ENCODE peak calls at places on chromosome 4, in five cellular contexts. U is coronary artery; L is nephron progenitor cell; J is heart right ventricle; F is CD8-positive, alpha-beta T cell. D is an unnamed sample.

GRCh38 chr4:72629540-72629939 is 60.5 kb upstream of the ADAMTS3 start:
- DNase-seq in U (no peak), L (no peak), J (no peak), F (no peak), D (no peak)

GRCh38 chr4:5361968-5362367 is 310.7 kb downstream of the STK32B start:
- DNase-seq in U (no peak), L (peak), J (no peak), F (no peak), D (no peak)

GRCh38 chr4:160351018-160351417 is 1248.1 kb downstream of the RAPGEF2 start:
- DNase-seq in U (no peak), L (no peak), J (no peak), F (no peak), D (no peak)

GRCh38 chr4:183321079-183321478 is 1.0 kb upstream of the CLDN22 start:
- DNase-seq in U (no peak), L (no peak), J (no peak), F (no peak), D (no peak)

GRCh38 chr4:96455045-96455720 is 615.3 kb downstream of the PDHA2 start:
- DNase-seq in U (no peak), L (no peak), J (no peak), F (no peak), D (no peak)

GRCh38 chr4:3860913-3861636 is 94.9 kb downstream of the ADRA2C start:
- DNase-seq in U (no peak), L (no peak), J (no peak), F (no peak), D (no peak)

GRCh38 chr4:74661427-74662171 is 132.7 kb downstream of the BTC start:
- DNase-seq in U (no peak), L (no peak), J (no peak), F (no peak), D (no peak)

GRCh38 chr4:83723609-83724008 is 187.7 kb downstream of the GPAT3 start:
- DNase-seq in U (no peak), L (no peak), J (no peak), F (no peak), D (no peak)

GRCh38 chr4:532588-533317 is 33.7 kb downstream of the PIGG start:
- DNase-seq in U (peak), L (no peak), J (no peak), F (no peak), D (no peak)

GRCh38 chr4:128854433-128854832 is 44.9 kb downstream of the JADE1 start:
- DNase-seq in U (no peak), L (no peak), J (no peak), F (peak), D (no peak)

GRCh38 chr4:74157116-74157742 is 689 bp upstream of the MTHFD2L start:
- DNase-seq in U (no peak), L (no peak), J (no peak), F (no peak), D (no peak)

GRCh38 chr4:140076307-140076706 is 77.7 kb downstream of the MAML3 start:
- DNase-seq in U (no peak), L (no peak), J (no peak), F (no peak), D (no peak)

GRCh38 chr4:21952549-21952948 is 4.0 kb upstream of the KCNIP4 start:
- DNase-seq in U (no peak), L (no peak), J (no peak), F (no peak), D (no peak)

GRCh38 chr4:173494013-173494970 is 35.7 kb downstream of the HAND2 start:
- DNase-seq in U (no peak), L (peak), J (peak), F (peak), D (peak)

GRCh38 chr4:23747131-23747752 is 142.6 kb downstream of the PPARGC1A start:
- DNase-seq in U (no peak), L (no peak), J (no peak), F (no peak), D (no peak)

DNA sequence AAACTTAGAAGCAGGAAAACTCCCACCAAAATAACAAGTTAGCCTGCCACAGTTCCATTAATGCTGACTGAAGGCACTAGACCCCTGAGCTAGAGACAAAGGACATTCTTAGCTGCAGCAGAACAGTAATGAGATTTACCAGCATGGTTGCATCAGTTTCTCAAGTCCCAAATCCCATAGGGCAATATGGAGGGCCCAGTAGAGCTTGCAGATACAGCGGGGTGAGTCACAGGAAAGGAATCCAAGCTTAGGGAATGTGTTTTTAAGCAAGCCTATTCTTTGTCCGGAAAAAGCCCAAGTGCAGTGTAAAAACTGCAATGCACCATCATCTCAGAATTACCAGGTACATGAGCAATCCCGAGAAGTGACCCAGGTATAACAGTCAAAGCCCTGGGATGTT is 51.3 kb upstream of the EXOC1L start:
- DNase-seq in U (no peak), L (no peak), J (no peak), F (no peak), D (no peak)
- TF ChIP-seq CTCF in U (no peak), L (no peak), J (no peak), F (no peak), D (no peak)

DNA sequence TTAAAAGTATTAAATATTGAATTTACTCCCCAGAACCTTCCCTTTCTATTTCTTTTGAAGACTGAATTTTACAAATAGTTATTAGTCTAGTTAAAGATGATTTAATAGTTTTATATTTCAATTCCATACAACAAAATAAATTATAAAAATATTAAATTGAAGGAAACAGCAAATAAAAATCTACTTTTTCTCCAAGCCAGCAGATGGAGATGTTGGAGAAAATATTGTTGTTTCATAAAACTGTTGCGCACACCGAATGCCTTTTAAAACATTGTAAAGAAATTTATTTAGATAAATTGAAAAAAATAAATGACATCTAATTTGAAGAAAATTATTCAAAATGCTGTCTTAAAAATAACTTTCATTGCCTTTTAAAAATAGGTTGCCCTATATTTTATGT is 5.5 kb downstream of the GRIA2 start:
- DNase-seq in U (no peak), L (no peak), J (no peak), F (no peak), D (no peak)
- TF ChIP-seq CTCF in U (no peak), L (no peak), J (no peak), F (no peak), D (no peak)

GRCh38 chr4:121189351-121189750 is 25.2 kb upstream of the TNIP3 start:
- DNase-seq in U (no peak), L (no peak), J (no peak), F (no peak), D (no peak)

GRCh38 chr4:121191351-121191750 is 27.2 kb upstream of the TNIP3 start:
- DNase-seq in U (no peak), L (no peak), J (no peak), F (no peak), D (no peak)

GRCh38 chr4:121192013-121192412 is 27.9 kb upstream of the TNIP3 start:
- DNase-seq in U (no peak), L (no peak), J (no peak), F (no peak), D (no peak)

GRCh38 chr4:121190389-121190788 is 26.3 kb upstream of the TNIP3 start:
- DNase-seq in U (no peak), L (no peak), J (no peak), F (no peak), D (no peak)

DNA sequence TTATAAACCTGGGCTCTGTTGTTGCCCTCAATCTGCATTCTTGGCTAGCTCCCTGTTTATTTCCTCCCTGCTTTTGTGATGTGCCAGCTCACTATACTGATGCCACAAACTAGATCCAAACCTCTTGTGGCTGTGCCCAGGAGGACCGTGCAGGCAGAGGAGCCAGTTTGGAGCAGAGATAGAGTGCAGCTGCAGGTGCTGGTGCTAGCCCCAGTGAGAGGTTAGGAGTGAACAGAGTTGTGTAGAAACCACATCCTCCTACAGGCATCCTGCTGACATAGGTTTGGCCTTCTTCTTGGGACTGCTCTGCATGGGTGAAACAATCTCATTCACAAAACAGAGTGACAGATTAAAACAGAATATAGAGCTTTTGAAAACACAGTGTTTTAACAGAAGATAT is 25.7 kb upstream of the TNIP3 start:
- DNase-seq in U (no peak), L (no peak), J (no peak), F (peak), D (no peak)
- TF ChIP-seq CTCF in U (no peak), L (no peak), J (no peak), F (no peak), D (no peak)

DNA sequence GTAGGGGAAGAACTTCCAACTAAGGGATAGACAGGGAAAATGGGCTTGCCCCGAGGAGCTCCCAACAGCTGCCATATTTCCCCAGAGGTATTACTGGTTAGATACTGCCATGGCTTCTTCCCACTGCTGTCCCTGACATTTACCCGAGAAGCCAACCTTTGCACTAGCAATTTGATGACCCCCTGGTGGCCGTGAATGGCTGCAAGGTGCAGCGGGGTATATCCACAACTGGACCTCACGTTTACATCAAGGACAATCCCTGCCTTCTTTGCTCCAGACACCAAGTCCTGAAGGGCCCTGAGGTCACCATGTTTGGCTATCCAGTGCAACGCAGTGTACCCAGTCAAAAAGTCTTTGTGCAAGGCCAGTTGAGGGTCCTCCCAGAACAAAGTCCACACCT is 2.3 kb downstream of the SOWAHB start:
- DNase-seq in U (no peak), L (no peak), J (no peak), F (no peak), D (no peak)
- TF ChIP-seq CTCF in U (no peak), L (no peak), J (no peak), F (no peak), D (no peak)

GRCh38 chr4:143336828-143337599 is at the start of gene GAB1:
- DNase-seq in U (no peak), L (peak), J (peak), F (peak), D (peak)

GRCh38 chr4:143338313-143338712 is 1.6 kb downstream of the GAB1 start:
- DNase-seq in U (no peak), L (no peak), J (no peak), F (no peak), D (no peak)

GRCh38 chr4:143335979-143336827 is 473 bp upstream of the GAB1 start:
- DNase-seq in U (peak), L (peak), J (peak), F (no peak), D (peak)

GRCh38 chr4:143339497-143339896 is 2.8 kb downstream of the GAB1 start:
- DNase-seq in U (no peak), L (no peak), J (no peak), F (no peak), D (no peak)

DNA sequence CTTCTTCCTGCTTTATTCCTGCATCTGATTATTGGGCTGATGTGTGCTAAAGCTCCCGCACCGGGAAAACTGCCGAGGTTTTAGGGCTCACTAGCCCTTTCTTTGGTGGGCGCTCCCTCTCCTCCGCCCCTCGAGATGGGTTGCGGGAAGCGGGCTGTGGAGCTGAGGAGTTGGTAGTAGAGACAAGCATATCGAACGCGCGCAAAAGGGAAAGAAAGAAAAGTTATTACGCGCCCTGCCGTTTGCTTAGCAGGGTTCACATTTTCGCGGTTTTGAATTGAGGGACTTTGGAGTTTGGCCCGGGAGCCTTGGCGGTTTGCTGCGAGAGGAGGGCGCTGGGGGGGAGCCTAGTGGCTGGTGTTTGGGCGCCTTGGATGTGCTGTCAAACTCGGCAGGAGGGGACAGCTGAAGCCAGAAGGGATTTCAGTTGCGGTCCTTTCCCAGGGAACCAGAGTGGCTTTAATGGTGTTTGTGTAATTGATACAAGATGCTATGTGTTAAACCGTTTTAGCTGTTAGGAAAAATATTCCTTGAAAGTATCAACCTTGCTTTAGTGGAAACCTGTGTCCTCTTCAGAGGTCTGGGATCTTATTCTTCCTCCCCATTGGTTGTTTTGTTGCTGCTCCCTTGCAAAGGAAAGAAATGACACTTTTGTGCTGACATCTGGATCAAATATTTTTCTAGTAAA is 1.1 kb downstream of the GAB1 start:
- DNase-seq in U (peak), L (peak), J (peak), F (no peak), D (peak)
- TF ChIP-seq CTCF in U (no peak), L (no peak), J (no peak), F (no peak), D (no peak)

GRCh38 chr4:113905301-113905700 is 74.1 kb downstream of the ARSJ start:
- DNase-seq in U (no peak), L (no peak), J (no peak), F (no peak), D (no peak)

GRCh38 chr4:113899260-113900177 is 79.9 kb downstream of the ARSJ start:
- DNase-seq in U (no peak), L (no peak), J (no peak), F (peak), D (no peak)

GRCh38 chr4:113907559-113907958 is 71.9 kb downstream of the ARSJ start:
- DNase-seq in U (no peak), L (no peak), J (no peak), F (no peak), D (no peak)

DNA sequence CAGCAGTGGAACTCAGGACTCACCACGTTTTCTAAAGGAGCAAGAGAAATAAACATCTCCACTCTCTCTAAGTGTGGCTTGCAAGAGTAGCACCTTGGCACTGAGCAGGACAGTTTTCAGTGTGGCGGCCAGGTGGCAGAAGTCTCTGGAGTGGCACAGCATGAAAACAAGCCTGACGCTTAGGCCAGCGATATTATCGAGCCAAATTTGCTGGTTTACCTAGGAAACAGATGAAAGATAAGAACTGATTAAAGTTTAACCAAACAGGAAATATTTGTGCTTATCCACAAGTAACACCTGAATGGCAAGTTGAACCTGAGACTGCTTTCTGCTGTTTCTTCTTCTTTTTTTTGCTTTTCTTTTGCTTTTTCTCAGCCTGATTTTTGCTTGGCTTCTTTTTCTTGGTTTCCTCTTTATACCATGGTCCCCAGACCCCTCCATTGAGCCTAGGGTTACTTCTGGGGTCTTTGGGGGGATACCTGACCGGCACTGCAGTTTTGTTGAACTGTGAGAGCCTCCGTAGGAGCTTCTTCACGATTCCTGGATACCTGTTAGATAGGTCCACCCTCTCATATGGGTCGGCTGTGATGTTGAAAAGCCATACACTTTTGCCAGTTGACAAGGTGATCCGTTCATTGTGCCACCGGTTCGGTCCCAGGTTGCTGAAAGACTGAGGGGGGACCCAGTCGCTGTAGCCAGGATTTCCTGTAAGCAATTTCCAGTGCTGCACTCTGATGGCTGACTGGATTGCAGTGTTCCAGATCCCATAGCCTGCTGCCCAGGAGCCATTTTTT is 77.3 kb downstream of the ARSJ start:
- DNase-seq in U (no peak), L (no peak), J (no peak), F (peak), D (no peak)
- TF ChIP-seq CTCF in U (no peak), L (no peak), J (no peak), F (peak), D (no peak)

D was measured in tibial artery.